ENCODE peak calls at places on chromosomes 11 and 22, in ten cellular contexts. Y, C, T, K, D, P, M, L, V and J are unnamed samples.

GRCh38 chr11:118907749-118908106 is 18.0 kb downstream of the BCL9L start:
- DNase-seq in T (no peak), L (no peak), Y (no peak), V (no peak), C (no peak), K (peak), D (no peak), P (no peak), M (no peak), J (peak)

GRCh38 chr22:39592104-39593060 is 21.8 kb downstream of the CACNA1I start:
- DNase-seq in K (peak), Y (peak), V (peak), T (peak), C (no peak), L (no peak), P (no peak), M (no peak), D (peak), J (peak)

GRCh38 chr11:1647901-1648721 is 18.5 kb downstream of the KRTAP5-5 start:
- DNase-seq in Y (no peak), V (no peak), D (no peak), K (no peak), P (no peak), T (no peak), M (no peak), C (no peak), L (no peak), J (no peak)

GRCh38 chr11:19241260-19242183 is 777 bp upstream of the E2F8 start:
- DNase-seq in D (peak), P (no peak), C (no peak), Y (no peak), L (peak), V (no peak), M (peak), T (peak), K (peak), J (peak)

GRCh38 chr22:40597541-40598453 is 38.7 kb downstream of the MRTFA start:
- DNase-seq in L (no peak), Y (peak), P (no peak), V (peak), T (no peak), D (no peak), M (no peak), C (no peak), K (peak), J (no peak)

GRCh38 chr22:49901457-49901856 is 16.8 kb downstream of the ALG12 start:
- DNase-seq in L (no peak), P (no peak), K (no peak), M (no peak), V (no peak), Y (no peak), T (no peak), D (no peak), C (no peak), J (no peak)

GRCh38 chr11:104183572-104183971 is 19.6 kb upstream of the PDGFD start:
- DNase-seq in L (no peak), V (no peak), D (no peak), Y (peak), K (no peak), M (no peak), T (no peak), P (no peak), C (no peak), J (no peak)

GRCh38 chr22:27107824-27108223 is 450.4 kb downstream of the MIAT start:
- DNase-seq in L (no peak), Y (peak), P (no peak), M (no peak), K (peak), V (peak), C (no peak), T (no peak), D (peak), J (no peak)

GRCh38 chr11:122853971-122854446 is 15.7 kb downstream of the CRTAM start:
- DNase-seq in M (peak), K (peak), Y (peak), C (peak), L (peak), P (peak), D (peak), T (no peak), V (peak), J (peak)

GRCh38 chr11:113992459-113993105 is 17.7 kb downstream of the HTR3A start:
- DNase-seq in T (peak), C (no peak), P (peak), V (no peak), K (peak), Y (no peak), D (no peak), M (peak), L (no peak), J (peak)

GRCh38 chr11:87453531-87454089 is 415.9 kb downstream of the TMEM135 start:
- DNase-seq in L (no peak), T (no peak), V (no peak), Y (no peak), P (no peak), M (no peak), D (no peak), C (no peak), K (no peak), J (no peak)

GRCh38 chr11:116614306-116615210 is 158.2 kb downstream of the BUD13 start:
- DNase-seq in K (no peak), L (no peak), D (no peak), V (no peak), C (no peak), Y (no peak), M (no peak), T (no peak), P (no peak), J (no peak)

GRCh38 chr11:105824494-105825013 is 197.5 kb downstream of the MSANTD4 start:
- DNase-seq in K (no peak), D (no peak), T (no peak), M (no peak), P (no peak), C (no peak), L (no peak), V (no peak), Y (no peak), J (peak)

GRCh38 chr11:6315811-6316425 is 4.4 kb downstream of the CAVIN3 start:
- DNase-seq in L (peak), P (peak), K (peak), D (peak), Y (peak), V (peak), T (peak), M (peak), C (peak), J (peak)

GRCh38 chr11:123740787-123741158 is 687 bp downstream of the ZNF202 start:
- DNase-seq in L (peak), K (peak), D (no peak), Y (no peak), M (no peak), V (peak), C (peak), T (no peak), P (no peak), J (no peak)

GRCh38 chr11:8832571-8833260 is 78.3 kb upstream of the AKIP1 start:
- DNase-seq in K (peak), C (no peak), Y (peak), D (peak), L (no peak), V (peak), M (no peak), P (peak), T (peak), J (peak)

GRCh38 chr11:3905080-3905953 is 49.9 kb downstream of the STIM1 start:
- DNase-seq in Y (peak), C (peak), L (no peak), M (no peak), V (peak), D (peak), K (peak), T (no peak), P (peak), J (no peak)

GRCh38 chr11:15783619-15784018 is 572.7 kb downstream of the SOX6 start:
- DNase-seq in L (peak), Y (no peak), V (no peak), P (no peak), T (no peak), K (peak), D (no peak), M (no peak), C (no peak), J (no peak)

GRCh38 chr11:85170184-85170583 is 457.0 kb downstream of the DLG2 start:
- DNase-seq in V (peak), P (no peak), T (no peak), L (no peak), C (no peak), M (no peak), Y (peak), K (peak), D (no peak), J (no peak)

GRCh38 chr11:95035316-95035715 is 10.3 kb downstream of the KDM4E start:
- DNase-seq in D (no peak), T (no peak), Y (no peak), M (no peak), C (no peak), L (no peak), V (no peak), K (no peak), P (no peak), J (no peak)